ENCODE peak calls at places on chromosomes 4 and X, in eight cellular contexts. P, R, S, N, C, W, M and D are unnamed samples.

GRCh38 chrX:138858438-138858837 is 146.9 kb upstream of the FGF13 start:
- DNase-seq in P (no peak), R (no peak), S (peak), N (no peak), C (peak), W (no peak), M (no peak), D (no peak)

GRCh38 chrX:132165651-132166050 is 37.8 kb upstream of the FRMD7 start:
- DNase-seq in P (no peak), R (no peak), S (no peak), N (no peak), C (no peak), W (no peak), M (no peak), D (no peak)

GRCh38 chr4:4889781-4890180 is 30.3 kb downstream of the MSX1 start:
- DNase-seq in P (no peak), R (no peak), S (no peak), N (no peak), C (no peak), W (no peak), M (no peak), D (no peak)

GRCh38 chr4:53767503-53767902 is 176.2 kb upstream of the LNX1 start:
- DNase-seq in P (no peak), R (no peak), S (no peak), N (no peak), C (peak), W (no peak), M (no peak), D (no peak)

GRCh38 chr4:113146876-113147358 is 97.5 kb downstream of the ANK2 start:
- DNase-seq in P (no peak), R (no peak), S (no peak), N (no peak), C (peak), W (no peak), M (no peak), D (no peak)

GRCh38 chr4:7960790-7961655 is 21.4 kb upstream of the AFAP1 start:
- DNase-seq in P (peak), R (no peak), S (no peak), N (no peak), C (peak), W (no peak), M (no peak), D (no peak)

GRCh38 chrX:95346854-95347253 is 1337.8 kb upstream of the DIAPH2 start:
- DNase-seq in P (no peak), R (no peak), S (peak), N (no peak), C (no peak), W (no peak), M (no peak), D (peak)

GRCh38 chrX:104419211-104419610 is 146.8 kb upstream of the IL1RAPL2 start:
- DNase-seq in P (no peak), R (no peak), S (no peak), N (no peak), C (no peak), W (no peak), M (no peak), D (no peak)

GRCh38 chrX:140701480-140701879 is 8.1 kb upstream of the LINC00632 start:
- DNase-seq in P (no peak), R (no peak), S (peak), N (no peak), C (peak), W (no peak), M (no peak), D (peak)

GRCh38 chr4:173264960-173265281 is 69.2 kb downstream of the HMGB2 start:
- DNase-seq in P (no peak), R (no peak), S (no peak), N (no peak), C (no peak), W (no peak), M (no peak), D (no peak)

GRCh38 chrX:135384161-135384836 is 37.4 kb upstream of the SMIM10L2A start:
- DNase-seq in P (no peak), R (peak), S (no peak), N (no peak), C (no peak), W (no peak), M (no peak), D (no peak)

GRCh38 chrX:56733459-56734046 is 4.5 kb downstream of the NBDY start:
- DNase-seq in P (no peak), R (no peak), S (peak), N (peak), C (peak), W (peak), M (no peak), D (peak)

GRCh38 chr4:76272091-76272490 is 20.6 kb downstream of the FAM47E start:
- DNase-seq in P (no peak), R (no peak), S (no peak), N (no peak), C (no peak), W (no peak), M (no peak), D (no peak)

GRCh38 chr4:91525627-91526026 is 778.1 kb upstream of the GRID2 start:
- DNase-seq in P (no peak), R (no peak), S (no peak), N (peak), C (no peak), W (no peak), M (no peak), D (no peak)

GRCh38 chrX:45771560-45772340 is 571.1 kb upstream of the DIPK2B start:
- DNase-seq in P (no peak), R (peak), S (peak), N (peak), C (peak), W (no peak), M (no peak), D (no peak)

GRCh38 chr4:78749258-78749971 is 26.7 kb upstream of the BMP2K start:
- DNase-seq in P (no peak), R (no peak), S (no peak), N (no peak), C (no peak), W (no peak), M (no peak), D (no peak)

GRCh38 chr4:111210576-111210975 is 587.7 kb upstream of the PITX2 start:
- DNase-seq in P (no peak), R (no peak), S (no peak), N (no peak), C (no peak), W (no peak), M (no peak), D (no peak)

GRCh38 chr4:128635141-128635911 is 174.2 kb upstream of the JADE1 start:
- DNase-seq in P (peak), R (no peak), S (no peak), N (no peak), C (peak), W (no peak), M (no peak), D (peak)

GRCh38 chrX:23008431-23009099 is 8.8 kb downstream of the DDX53 start:
- DNase-seq in P (no peak), R (no peak), S (peak), N (no peak), C (peak), W (no peak), M (no peak), D (peak)

GRCh38 chrX:12567857-12568256 is 223.4 kb upstream of the PRPS2 start:
- DNase-seq in P (no peak), R (no peak), S (peak), N (no peak), C (peak), W (no peak), M (no peak), D (no peak)